ENCODE peak calls at places on chromosomes 7 and 10, in six cellular contexts. J, U, G, R, Y and C are unnamed samples.

GRCh38 chr10:114100848-114101741 is 57.4 kb downstream of the ADRB1 start:
- DNase-seq in J (no peak), Y (peak), G (no peak), R (peak), U (peak), C (no peak)

GRCh38 chr7:21942955-21943354 is 2.7 kb downstream of the CDCA7L start:
- DNase-seq in U (no peak), G (no peak), Y (no peak), J (no peak), R (no peak), C (no peak)

GRCh38 chr10:75209325-75210192 is 1.0 kb upstream of the VDAC2 start:
- DNase-seq in U (peak), J (peak), G (no peak), Y (peak), R (peak), C (no peak)

GRCh38 chr10:60816624-60817023 is 38.3 kb downstream of the CDK1 start:
- DNase-seq in J (no peak), U (peak), Y (no peak), G (no peak), R (peak), C (peak)

GRCh38 chr7:22140597-22140996 is 194.9 kb upstream of the CDCA7L start:
- DNase-seq in R (no peak), Y (no peak), G (no peak), J (no peak), U (peak), C (no peak)

GRCh38 chr10:79266543-79267312 is 80.5 kb upstream of the PPIF start:
- DNase-seq in G (no peak), U (peak), R (peak), J (no peak), Y (peak), C (no peak)

GRCh38 chr7:111736475-111736874 is 174.2 kb upstream of the IMMP2L start:
- DNase-seq in J (no peak), Y (no peak), U (peak), G (no peak), R (no peak), C (no peak)

GRCh38 chr10:104342941-104343411 is 4.7 kb upstream of the ITPRIP start:
- DNase-seq in U (peak), G (no peak), R (no peak), J (no peak), Y (no peak), C (no peak)

GRCh38 chr7:128887169-128888038 is 23.1 kb downstream of the KCP start:
- DNase-seq in R (no peak), Y (no peak), U (no peak), J (no peak), G (no peak), C (no peak)

GRCh38 chr7:107045195-107045960 is 873 bp downstream of the PRKAR2B start:
- DNase-seq in J (no peak), G (no peak), U (peak), R (no peak), Y (no peak), C (no peak)

GRCh38 chr7:8255680-8256656 is 6.0 kb downstream of the ICA1 start:
- DNase-seq in Y (no peak), U (no peak), R (no peak), J (no peak), G (no peak), C (no peak)

GRCh38 chr10:28127881-28128280 is 129.0 kb upstream of the ODAD2 start:
- DNase-seq in J (no peak), U (peak), Y (no peak), G (no peak), R (peak), C (no peak)

GRCh38 chr10:77201135-77202111 is 436.2 kb downstream of the KCNMA1 start:
- DNase-seq in Y (no peak), R (no peak), G (no peak), U (no peak), J (no peak), C (no peak)

GRCh38 chr10:123021517-123021916 is 12.7 kb downstream of the ACADSB start:
- DNase-seq in J (no peak), Y (no peak), R (peak), G (no peak), U (no peak), C (no peak)

GRCh38 chr10:92387289-92387940 is 96.4 kb downstream of the MARCHF5 start:
- DNase-seq in R (peak), G (no peak), J (no peak), Y (peak), U (peak), C (no peak)

GRCh38 chr7:15505761-15506160 is 56.1 kb downstream of the AGMO start:
- DNase-seq in Y (no peak), G (no peak), J (no peak), U (no peak), R (no peak), C (no peak)

GRCh38 chr10:104117839-104118323 is 4.1 kb upstream of the SFR1 start:
- DNase-seq in Y (no peak), R (peak), U (peak), J (no peak), G (no peak), C (no peak)

GRCh38 chr7:70595741-70596574 is 536.0 kb upstream of the GALNT17 start:
- DNase-seq in Y (no peak), J (no peak), R (no peak), G (no peak), U (peak), C (no peak)

GRCh38 chr10:70537398-70538194 is 59.0 kb downstream of the PALD1 start:
- DNase-seq in G (no peak), U (no peak), J (peak), R (no peak), Y (no peak), C (peak)

GRCh38 chr7:149220534-149220933 is 18.9 kb upstream of the ZNF212 start:
- DNase-seq in Y (no peak), G (no peak), U (peak), R (no peak), J (no peak), C (no peak)

GRCh38 chr7:66682350-66683093 is 53.8 kb downstream of the KCTD7 start:
- DNase-seq in R (no peak), G (peak), J (peak), Y (peak), U (peak), C (no peak)

GRCh38 chr7:106332186-106332585 is 47.4 kb upstream of the NAMPT start:
- DNase-seq in Y (no peak), U (no peak), J (no peak), R (no peak), G (no peak), C (no peak)

GRCh38 chr7:20279979-20280378 is 50.7 kb upstream of the ITGB8 start:
- DNase-seq in Y (no peak), R (no peak), U (no peak), J (no peak), G (no peak), C (no peak)

GRCh38 chr10:48309711-48310226 is 3.3 kb downstream of the MAPK8 start:
- DNase-seq in Y (no peak), J (no peak), G (no peak), R (peak), U (peak), C (no peak)

GRCh38 chr7:135156290-135156689 is 8.4 kb downstream of the TMEM140 start:
- DNase-seq in J (no peak), U (no peak), G (no peak), R (no peak), Y (no peak), C (no peak)

GRCh38 chr7:32275216-32275979 is 205.2 kb upstream of the PDE1C start:
- DNase-seq in J (no peak), Y (no peak), R (no peak), U (no peak), G (no peak), C (no peak)

GRCh38 chr10:85222300-85222699 is 893.9 kb downstream of the CCSER2 start:
- DNase-seq in R (no peak), J (no peak), Y (no peak), U (no peak), G (no peak), C (no peak)

GRCh38 chr7:128352138-128352537 is 8.4 kb upstream of the RBM28 start:
- DNase-seq in R (peak), J (no peak), G (no peak), Y (peak), U (peak), C (no peak)

GRCh38 chr10:77182803-77183202 is 454.8 kb downstream of the KCNMA1 start:
- DNase-seq in G (no peak), Y (no peak), J (no peak), U (no peak), R (no peak), C (no peak)

GRCh38 chr10:125878957-125879835 is 1.9 kb downstream of the DHX32 start:
- DNase-seq in Y (no peak), J (no peak), R (peak), G (no peak), U (peak), C (no peak)

GRCh38 chr10:42943025-42943818 is 133.6 kb upstream of the RET start:
- DNase-seq in G (no peak), R (no peak), U (no peak), J (no peak), Y (no peak), C (no peak)

GRCh38 chr7:37028909-37029440 is 304.7 kb upstream of the AOAH start:
- DNase-seq in J (peak), Y (no peak), G (no peak), U (no peak), R (no peak), C (no peak)

GRCh38 chr7:154792436-154793055 is 210.4 kb downstream of the PAXIP1 start:
- DNase-seq in R (no peak), U (no peak), G (no peak), Y (no peak), J (no peak), C (no peak)

GRCh38 chr10:60818134-60818770 is 40.0 kb downstream of the CDK1 start:
- DNase-seq in U (peak), R (peak), Y (no peak), J (no peak), G (no peak), C (no peak)

GRCh38 chr10:52889611-52890010 is 117.0 kb upstream of the MBL2 start:
- DNase-seq in U (no peak), Y (no peak), G (no peak), J (no peak), R (no peak), C (no peak)